ENCODE peak calls at places on chromosomes 2 and 18, in seven cellular contexts. P is H1, M is K562, S is HepG2, A is GM12891, N is GM12878, J is SK-N-SH. W is an unnamed sample.

GRCh38 chr2:7530001-7530400 is 612.8 kb downstream of the RNF144A start:
- DNase-seq in S (no peak), P (no peak), A (no peak), N (no peak), M (no peak), J (no peak), W (no peak)

GRCh38 chr2:201471732-201472395 is 20.3 kb downstream of the STRADB start:
- DNase-seq in A (no peak), N (no peak), J (no peak), M (no peak), P (no peak), S (no peak), W (no peak)

GRCh38 chr2:104969564-104969963 is 68.3 kb upstream of the MRPS9 start:
- DNase-seq in A (no peak), J (no peak), N (no peak), P (peak), S (no peak), M (no peak), W (no peak)

GRCh38 chr2:208595386-208596275 is 189.0 kb downstream of the PTH2R start:
- DNase-seq in M (peak), S (no peak), A (no peak), J (no peak), N (no peak), P (no peak), W (no peak)

GRCh38 chr2:218261424-218262273 is 834 bp downstream of the GPBAR1 start:
- DNase-seq in A (no peak), S (no peak), M (no peak), N (no peak), J (no peak), P (no peak), W (no peak)

GRCh38 chr2:135948642-135949355 is 36.6 kb downstream of the DARS1 start:
- DNase-seq in J (no peak), S (no peak), A (no peak), N (no peak), P (no peak), M (peak), W (no peak)

GRCh38 chr2:71505086-71505769 is 51.9 kb downstream of the DYSF start:
- DNase-seq in S (no peak), A (no peak), J (peak), P (no peak), N (no peak), M (peak), W (no peak)

GRCh38 chr2:240146141-240146561 is 5.7 kb upstream of the OTOS start:
- DNase-seq in P (no peak), S (no peak), J (peak), N (no peak), M (no peak), A (no peak), W (no peak)

GRCh38 chr2:234869969-234870368 is 81.8 kb upstream of the SH3BP4 start:
- DNase-seq in N (no peak), P (no peak), J (no peak), M (no peak), S (no peak), A (no peak), W (no peak)

GRCh38 chr2:173523497-173523896 is 168.8 kb downstream of the CDCA7 start:
- DNase-seq in M (no peak), J (no peak), A (no peak), S (no peak), N (no peak), P (no peak), W (no peak)

GRCh38 chr2:200278694-200279316 is 27.7 kb upstream of the SPATS2L start:
- DNase-seq in A (no peak), P (no peak), J (no peak), S (no peak), M (no peak), N (no peak), W (no peak)

GRCh38 chr2:37635359-37636208 is 35.9 kb downstream of the CDC42EP3 start:
- DNase-seq in M (no peak), A (no peak), N (peak), P (no peak), J (no peak), S (no peak), W (no peak)

GRCh38 chr2:32663864-32664263 is 36.0 kb downstream of the TTC27 start:
- DNase-seq in S (no peak), P (no peak), J (no peak), A (no peak), N (no peak), M (no peak), W (no peak)

GRCh38 chr18:45728341-45729010 is 4.5 kb downstream of the SLC14A1 start:
- DNase-seq in J (peak), P (no peak), M (no peak), S (no peak), A (no peak), N (no peak), W (no peak)

GRCh38 chr2:62344472-62344871 is 148.6 kb downstream of the B3GNT2 start:
- DNase-seq in J (no peak), N (peak), A (no peak), P (no peak), S (no peak), M (no peak), W (no peak)

GRCh38 chr2:179741317-179741716 is 120.1 kb downstream of the ZNF385B start:
- DNase-seq in S (no peak), P (no peak), A (no peak), J (no peak), N (no peak), M (no peak), W (no peak)

GRCh38 chr18:8799593-8799992 is 94.2 kb downstream of the MTCL1 start:
- DNase-seq in P (no peak), M (no peak), A (no peak), N (no peak), J (no peak), S (no peak), W (no peak)

GRCh38 chr2:58851598-58851997 is 610.5 kb upstream of the FANCL start:
- DNase-seq in A (no peak), N (no peak), M (no peak), J (no peak), S (no peak), P (no peak), W (no peak)

DNA sequence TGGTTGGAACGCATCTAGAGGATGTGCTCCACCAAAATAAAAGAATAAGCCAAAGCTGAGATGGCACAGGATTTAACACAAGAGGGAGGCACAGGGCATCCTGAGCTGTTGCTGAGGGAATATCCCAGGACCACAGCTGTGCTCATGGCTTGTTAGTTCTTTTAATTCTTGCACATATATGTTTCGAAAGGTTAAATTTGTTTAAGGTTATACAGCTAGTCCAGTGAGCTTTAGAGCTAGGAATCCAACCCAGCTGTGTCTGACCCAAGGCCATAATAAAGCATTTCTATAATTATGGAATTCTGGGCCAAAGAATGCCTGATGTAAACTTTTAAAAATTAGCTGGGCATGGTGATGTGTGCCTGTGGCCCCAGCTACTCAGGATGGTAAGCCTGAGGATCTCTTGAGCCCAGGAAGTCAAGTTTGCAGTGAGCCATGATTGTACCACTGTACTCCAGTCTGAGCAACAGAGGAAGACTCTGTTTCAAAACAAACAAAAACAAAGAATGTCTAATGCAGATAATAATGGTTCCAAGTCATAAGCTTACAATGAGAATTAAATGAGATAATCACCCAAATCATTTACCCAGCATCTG is 66.4 kb upstream of the CCBE1 start:
- DNase-seq in P (no peak), A (no peak), M (no peak), J (no peak), S (no peak), N (no peak), W (no peak)
- TF ChIP-seq TAF1 in P (no peak), A (no peak), M (no peak), J (no peak), S (no peak), N (no peak), W (no peak)

DNA sequence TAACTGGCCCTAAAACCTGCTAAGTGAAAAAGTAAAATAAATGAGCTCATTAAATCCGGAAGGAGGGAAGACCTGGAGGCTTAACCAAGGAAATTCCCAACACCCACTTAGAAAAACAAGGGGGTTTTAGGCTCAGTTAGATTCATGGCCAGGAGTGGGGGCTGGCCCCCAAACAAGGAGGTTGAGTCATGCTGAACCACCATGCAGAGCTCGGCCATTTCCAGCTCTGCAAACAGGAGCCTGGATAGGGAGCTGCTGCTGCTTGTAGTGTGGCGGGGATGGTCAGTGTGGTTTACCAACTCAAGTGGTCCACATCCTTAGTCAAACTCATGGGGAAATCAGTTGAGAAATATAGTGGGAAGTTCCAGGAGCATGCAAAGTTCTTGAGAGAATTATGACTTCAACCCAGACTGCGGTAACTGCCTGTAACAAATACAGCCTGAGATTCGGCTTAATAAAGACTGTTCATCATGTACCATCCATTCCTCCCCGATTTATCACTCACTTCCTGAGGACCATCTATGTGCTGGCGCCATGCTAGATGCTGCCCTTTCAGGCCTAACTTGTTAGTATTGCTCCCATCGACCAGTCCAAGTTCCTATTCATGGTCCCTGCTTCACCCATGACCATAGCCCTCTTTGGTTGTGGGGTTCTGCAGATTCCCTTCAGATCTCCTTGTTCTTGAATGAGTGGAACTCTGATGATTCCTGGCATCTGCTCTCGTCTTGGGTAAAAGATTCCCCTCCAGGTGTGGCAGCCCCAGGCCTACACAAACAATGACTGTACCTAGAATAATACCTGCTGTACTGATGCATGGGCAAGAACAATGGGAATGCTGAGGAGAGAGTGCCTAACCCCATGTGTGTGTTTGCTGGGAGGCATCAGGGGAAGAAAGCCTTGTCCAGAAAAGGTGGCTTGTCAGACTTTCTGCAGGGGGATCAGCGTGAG is 39.5 kb upstream of the MRPL19 start:
- DNase-seq in A (no peak), N (no peak), P (no peak), J (no peak), S (no peak), M (no peak), W (no peak)
- TF ChIP-seq TAF1 in A (no peak), N (no peak), P (no peak), J (no peak), S (no peak), M (no peak), W (no peak)

GRCh38 chr18:37578886-37579513 is 13.4 kb upstream of the CELF4 start:
- DNase-seq in N (no peak), M (peak), J (peak), A (no peak), P (no peak), S (peak), W (no peak)
- TF ChIP-seq TAF1 in N (no peak), M (no peak), J (no peak), A (no peak), P (no peak), S (no peak), W (no peak)

GRCh38 chr18:48446582-48447225 is 37.5 kb upstream of the ZBTB7C start:
- DNase-seq in S (peak), P (peak), J (peak), M (peak), N (no peak), A (peak), W (peak)

GRCh38 chr18:48441405-48441881 is 32.3 kb upstream of the ZBTB7C start:
- DNase-seq in N (no peak), M (no peak), S (no peak), A (no peak), P (no peak), J (peak), W (no peak)

GRCh38 chr18:48440924-48441323 is 31.7 kb upstream of the ZBTB7C start:
- DNase-seq in A (no peak), P (no peak), N (no peak), M (no peak), S (no peak), J (no peak), W (no peak)

GRCh38 chr18:48445540-48445939 is 36.4 kb upstream of the ZBTB7C start:
- DNase-seq in A (peak), M (peak), J (peak), S (peak), N (peak), P (peak), W (peak)

GRCh38 chr18:48442761-48443160 is 33.6 kb upstream of the ZBTB7C start:
- DNase-seq in P (no peak), M (no peak), S (no peak), N (no peak), A (no peak), J (no peak), W (no peak)
- TF ChIP-seq TAF1 in P (no peak), M (no peak), S (no peak), N (no peak), A (no peak), J (no peak), W (no peak)

DNA sequence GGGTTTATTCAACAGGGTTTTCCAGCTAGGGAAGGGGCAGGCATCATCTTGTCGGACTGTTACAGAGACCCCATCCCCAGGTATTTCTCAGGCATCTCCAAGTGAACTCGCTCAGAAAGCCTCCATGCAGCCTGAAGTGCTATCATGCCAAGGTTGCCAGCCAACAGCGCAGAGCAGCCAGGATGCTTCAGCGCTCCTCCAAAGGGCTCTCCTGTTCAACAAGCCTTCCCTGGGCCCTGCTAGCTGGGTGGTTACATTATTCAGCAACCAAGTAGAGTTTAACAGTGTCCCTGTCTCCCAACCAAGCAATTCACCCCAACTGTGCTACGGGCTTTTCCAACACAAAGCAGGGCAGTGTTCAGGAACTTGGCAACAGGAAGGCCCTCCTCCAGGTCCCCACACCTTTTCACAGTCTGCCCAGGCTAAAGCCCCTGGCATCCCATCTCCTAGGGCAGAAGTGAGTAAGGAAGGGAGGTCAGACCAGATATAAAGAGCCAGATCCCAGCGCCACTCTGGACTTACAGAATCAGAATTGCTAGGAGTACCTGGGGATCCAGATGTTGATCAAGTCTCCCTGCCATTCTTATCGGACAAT is 52.9 kb downstream of the ZBTB7C start:
- DNase-seq in A (no peak), P (no peak), M (no peak), N (no peak), J (no peak), S (no peak), W (no peak)
- TF ChIP-seq TAF1 in A (no peak), P (no peak), M (no peak), N (no peak), J (no peak), S (no peak), W (no peak)

GRCh38 chr2:10753156-10753555 is 31.7 kb downstream of the ATP6V1C2 start:
- DNase-seq in M (no peak), A (no peak), J (no peak), P (no peak), S (no peak), N (no peak), W (no peak)
- TF ChIP-seq TAF1 in M (no peak), A (no peak), J (no peak), P (no peak), S (no peak), N (no peak), W (no peak)

DNA sequence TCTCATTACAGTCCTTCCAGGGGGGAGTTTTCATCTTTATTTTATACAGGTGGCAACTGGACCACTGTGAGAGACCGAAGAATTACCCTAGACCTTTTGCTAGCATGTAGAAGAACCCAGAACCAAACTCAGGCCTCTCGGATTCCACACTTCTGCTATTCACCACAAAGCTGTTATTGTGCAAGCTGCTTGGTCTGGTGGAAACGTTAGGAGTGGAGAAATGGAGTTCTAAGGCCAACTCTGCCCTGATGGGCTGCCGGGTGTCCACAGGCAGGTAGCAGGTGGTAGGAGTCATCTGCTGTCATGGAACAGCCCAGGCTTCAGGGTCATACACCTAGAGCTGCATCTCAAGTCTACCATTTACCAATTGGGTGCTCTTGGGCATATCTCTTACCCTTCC is 218.8 kb downstream of the BCL11A start:
- DNase-seq in P (no peak), A (no peak), J (no peak), N (no peak), S (no peak), M (no peak), W (no peak)
- TF ChIP-seq TAF1 in P (no peak), A (no peak), J (no peak), N (no peak), S (no peak), M (no peak), W (no peak)

DNA sequence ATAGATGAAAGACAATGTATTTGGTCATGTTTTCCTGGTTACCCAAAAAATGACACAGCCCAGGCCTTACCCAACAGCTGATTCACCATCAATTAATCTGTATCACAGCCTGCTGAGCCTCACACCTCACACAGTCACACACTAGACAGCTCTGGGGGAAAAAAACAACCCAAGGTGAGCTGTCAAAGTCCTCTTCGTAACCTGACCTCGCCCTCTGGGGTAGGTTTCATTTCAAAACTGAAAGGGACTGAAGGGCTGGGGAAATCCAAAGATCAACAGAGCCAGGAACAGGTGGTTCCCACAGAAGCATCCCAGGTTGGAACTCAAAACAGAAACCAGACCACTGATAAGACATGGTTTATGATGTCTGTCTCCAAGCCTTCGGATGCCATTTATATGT is 18.2 kb upstream of the PCBP1 start:
- DNase-seq in M (no peak), S (peak), J (no peak), A (no peak), P (no peak), N (peak), W (no peak)
- TF ChIP-seq TAF1 in M (no peak), S (no peak), J (no peak), A (no peak), P (no peak), N (no peak), W (no peak)

GRCh38 chr2:128237081-128237534 is 81.6 kb downstream of the HS6ST1 start:
- DNase-seq in J (no peak), N (no peak), P (no peak), A (no peak), M (peak), S (no peak), W (no peak)
- TF ChIP-seq TAF1 in J (no peak), N (no peak), P (no peak), A (no peak), M (no peak), S (no peak), W (no peak)

GRCh38 chr2:237819231-237819630 is 20.7 kb downstream of the RBM44 start:
- DNase-seq in P (no peak), N (no peak), A (no peak), M (no peak), J (no peak), S (no peak), W (no peak)
- TF ChIP-seq TAF1 in P (no peak), N (no peak), A (no peak), M (no peak), J (no peak), S (no peak), W (no peak)

W was measured in GM12892.